ENCODE peak calls at places on chromosomes 3 and 15, in seven cellular contexts. S, J, A, E, K, T and M are unnamed samples.

GRCh38 chr3:139534992-139535879 is 4.3 kb downstream of the RBP1 start:
- DNase-seq in K (no peak), T (no peak), A (no peak), E (peak; percentile 51), S (no peak), J (no peak), M (no peak)

GRCh38 chr3:124263168-124263567 is 271.2 kb upstream of the ROPN1 start:
- DNase-seq in T (no peak), K (no peak), S (peak; percentile 83), A (no peak), J (no peak), E (no peak), M (peak; percentile 83)

GRCh38 chr3:17634201-17634600 is 108.2 kb downstream of the TBC1D5 start:
- DNase-seq in S (no peak), K (no peak), J (no peak), A (no peak), T (no peak), E (no peak), M (no peak)

GRCh38 chr15:50234764-50235163 is 30.8 kb downstream of the HDC start:
- DNase-seq in E (no peak), T (no peak), S (no peak), K (no peak), J (no peak), A (no peak), M (no peak)

GRCh38 chr15:86489992-86490391 is 410.3 kb downstream of the AGBL1 start:
- DNase-seq in K (no peak), S (no peak), T (no peak), A (no peak), E (no peak), J (no peak), M (no peak)

GRCh38 chr3:8327739-8328138 is 173.9 kb upstream of the LMCD1 start:
- DNase-seq in J (no peak), S (no peak), K (no peak), E (no peak), T (no peak), A (no peak), M (no peak)

GRCh38 chr3:187954486-187955075 is 199.4 kb upstream of the LPP start:
- DNase-seq in E (no peak), S (peak; percentile 45), K (no peak), A (no peak), T (no peak), J (no peak), M (no peak)

GRCh38 chr3:189936210-189936609 is 184.5 kb downstream of the P3H2 start:
- DNase-seq in S (no peak), E (no peak), K (no peak), J (no peak), T (no peak), A (no peak), M (no peak)

GRCh38 chr3:38455639-38456430 is 2.1 kb downstream of the ACVR2B start:
- DNase-seq in A (no peak), K (peak; percentile 31), S (no peak), J (no peak), E (no peak), T (no peak), M (no peak)

GRCh38 chr15:34324933-34325332 is 12.6 kb downstream of the SLC12A6 start:
- DNase-seq in S (no peak), K (no peak), A (no peak), E (no peak), T (no peak), J (no peak), M (no peak)

GRCh38 chr3:63351159-63352007 is 73.3 kb downstream of the SYNPR start:
- DNase-seq in E (no peak), K (no peak), J (no peak), T (peak; percentile 11), S (peak; percentile 37), A (no peak), M (no peak)

GRCh38 chr3:71684752-71685151 is 40.5 kb downstream of the EIF4E3 start:
- DNase-seq in S (no peak), E (no peak), K (no peak), A (no peak), T (no peak), J (no peak), M (peak; percentile 70)

GRCh38 chr15:76185716-76186115 is 125.6 kb downstream of the ETFA start:
- DNase-seq in J (no peak), T (peak; percentile 60), E (peak; percentile 49), A (no peak), S (no peak), K (no peak), M (no peak)

GRCh38 chr15:76865548-76865991 is 39.6 kb downstream of the SCAPER start:
- DNase-seq in K (no peak), S (no peak), J (no peak), T (no peak), A (no peak), E (no peak), M (peak; percentile 0)

GRCh38 chr15:73870700-73871408 is 2.5 kb upstream of the TBC1D21 start:
- DNase-seq in E (peak; percentile 89), T (no peak), A (no peak), K (no peak), S (no peak), J (no peak), M (no peak)

GRCh38 chr15:51536965-51537574 is 85.5 kb downstream of the DMXL2 start:
- DNase-seq in S (peak; percentile 4), T (peak; percentile 7), E (no peak), J (no peak), A (no peak), K (no peak), M (no peak)

GRCh38 chr15:69797615-69798014 is 300.1 kb downstream of the TLE3 start:
- DNase-seq in S (no peak), K (no peak), E (no peak), T (no peak), J (no peak), A (no peak), M (no peak)

GRCh38 chr15:64072812-64073211 is 20.8 kb downstream of the CIAO2A start:
- DNase-seq in J (no peak), S (no peak), A (no peak), E (no peak), T (no peak), K (no peak), M (no peak)

GRCh38 chr15:50065264-50065663 is 53.8 kb downstream of the ATP8B4 start:
- DNase-seq in T (no peak), A (no peak), E (no peak), S (no peak), J (no peak), K (no peak), M (no peak)

GRCh38 chr3:34207826-34208225 is 409.4 kb downstream of the PDCD6IP start:
- DNase-seq in T (no peak), A (no peak), S (peak; percentile 65), K (no peak), J (no peak), E (no peak), M (no peak)

GRCh38 chr3:4687167-4687566 is 194.0 kb downstream of the ITPR1 start:
- DNase-seq in E (no peak), T (no peak), K (no peak), S (no peak), A (no peak), J (no peak), M (no peak)

GRCh38 chr3:117184574-117184973 is 475.0 kb downstream of the TUSC7 start:
- DNase-seq in J (no peak), K (no peak), T (no peak), A (no peak), E (no peak), S (peak; percentile 74), M (peak; percentile 8)

GRCh38 chr15:65576669-65577068 is 34.3 kb downstream of the INTS14 start:
- DNase-seq in S (peak; percentile 55), K (no peak), J (no peak), T (no peak), A (no peak), E (no peak), M (peak; percentile 39)

GRCh38 chr15:83306561-83306960 is 22.1 kb upstream of the BNC1 start:
- DNase-seq in K (no peak), A (no peak), S (no peak), T (no peak), E (no peak), J (no peak), M (no peak)